ENCODE peak calls at places on chromosomes 12 and 14, in eight cellular contexts. E, R, F, T, Q, H, Y and D are unnamed samples.

GRCh38 chr14:84401631-84402030 is 1128.3 kb upstream of the FLRT2 start:
- DNase-seq in R (no peak), H (no peak), Q (no peak), T (no peak), Y (no peak), E (no peak), F (no peak), D (no peak)

GRCh38 chr12:123992118-123992825 is 19.3 kb downstream of the ZNF664 start:
- DNase-seq in E (no peak), F (no peak), Y (no peak), R (no peak), H (no peak), T (no peak), Q (no peak), D (no peak)

GRCh38 chr12:55256831-55257230 is 12.4 kb downstream of the OR6C74 start:
- DNase-seq in T (no peak), E (no peak), H (no peak), F (no peak), R (no peak), Y (no peak), Q (no peak), D (no peak)

GRCh38 chr12:129119537-129119936 is 266.3 kb downstream of the GLT1D1 start:
- DNase-seq in F (no peak), R (no peak), E (no peak), H (peak; percentile 9), Q (no peak), Y (no peak), T (no peak), D (no peak)

GRCh38 chr12:102408487-102409297 is 71.7 kb downstream of the IGF1 start:
- DNase-seq in R (no peak), Y (no peak), F (no peak), E (no peak), Q (no peak), H (no peak), T (no peak), D (no peak)

GRCh38 chr14:42002139-42002538 is 395.5 kb downstream of the LRFN5 start:
- DNase-seq in F (peak; percentile 9), R (no peak), T (no peak), E (no peak), Q (no peak), Y (no peak), H (no peak), D (no peak)

GRCh38 chr12:18716236-18716635 is 21.6 kb downstream of the PLCZ1 start:
- DNase-seq in Q (no peak), T (no peak), Y (no peak), E (no peak), H (no peak), F (no peak), R (no peak), D (no peak)

GRCh38 chr14:99928963-99929362 is 135.8 kb downstream of the EML1 start:
- DNase-seq in F (no peak), Y (no peak), Q (no peak), T (no peak), H (no peak), E (no peak), R (no peak), D (no peak)

GRCh38 chr12:27573972-27574371 is 50.0 kb downstream of the PPFIBP1 start:
- DNase-seq in Y (no peak), F (peak; percentile 95), T (peak; percentile 51), Q (no peak), E (no peak), H (peak; percentile 98), R (no peak), D (no peak)

GRCh38 chr12:115506822-115507629 is 770.5 kb downstream of the MED13L start:
- DNase-seq in T (no peak), F (peak; percentile 2), H (no peak), E (no peak), Q (no peak), Y (no peak), R (no peak), D (no peak)

GRCh38 chr12:82361461-82361915 is 3.2 kb downstream of the METTL25 start:
- DNase-seq in F (no peak), R (no peak), T (no peak), H (no peak), E (no peak), Y (no peak), Q (no peak), D (no peak)

GRCh38 chr12:108802666-108803036 is 54.7 kb downstream of the SSH1 start:
- DNase-seq in T (no peak), Q (no peak), H (no peak), Y (no peak), F (peak; percentile 57), E (no peak), R (no peak), D (no peak)

GRCh38 chr14:51472881-51473280 is 178.8 kb upstream of the FRMD6 start:
- DNase-seq in E (no peak), Q (no peak), Y (no peak), H (no peak), R (no peak), F (peak; percentile 20), T (no peak), D (no peak)

GRCh38 chr14:39034481-39035296 is 68.3 kb downstream of the SEC23A start:
- DNase-seq in Q (peak; percentile 14), E (no peak), Y (no peak), H (no peak), T (no peak), R (no peak), F (peak; percentile 52), D (no peak)

GRCh38 chr14:35418093-35418492 is 13.5 kb upstream of the NFKBIA start:
- DNase-seq in R (no peak), E (no peak), H (no peak), T (no peak), Q (no peak), Y (no peak), F (no peak), D (no peak)